ENCODE peak calls at places on chromosome 13, in eight cellular contexts. Z, F, H, S, T, U, X and D are unnamed samples. For H3K4me1, the result is how much of the 10 kb centered on the place peaks cover.

GRCh38 chr13:23722726-23723453 is 152.7 kb downstream of the TNFRSF19 start:
- DNase-seq in H (no peak), U (no peak), S (no peak), X (no peak), T (no peak), Z (no peak), F (no peak), D (no peak)

GRCh38 chr13:23778879-23779278 is 110.3 kb downstream of the MIPEP start:
- DNase-seq in F (no peak), T (no peak), S (no peak), U (no peak), X (no peak), Z (no peak), H (no peak), D (no peak)

GRCh38 chr13:80340643-80341097 is 256 bp downstream of the SPRY2 start:
- DNase-seq in T (no peak), H (no peak), F (peak), U (no peak), Z (no peak), S (peak), X (peak), D (no peak)

GRCh38 chr13:28819748-28820098 is 416 bp upstream of the MTUS2 start:
- DNase-seq in Z (peak), U (peak), F (no peak), H (no peak), X (peak), T (no peak), S (no peak), D (peak)

GRCh38 chr13:37306778-37307544 is 201.5 kb upstream of the CSNK1A1L start:
- DNase-seq in U (no peak), H (peak), T (no peak), F (no peak), Z (no peak), X (no peak), S (no peak), D (no peak)

GRCh38 chr13:94713556-94714182 is 1.3 kb upstream of the SOX21 start:
- DNase-seq in U (peak), T (no peak), H (no peak), X (no peak), Z (no peak), F (no peak), S (no peak), D (no peak)

GRCh38 chr13:98297043-98297442 is 120.0 kb upstream of the RNF113B start:
- DNase-seq in F (no peak), S (no peak), U (no peak), T (no peak), Z (no peak), X (no peak), H (no peak), D (no peak)

GRCh38 chr13:25232937-25233515 is 54.3 kb downstream of the MTMR6 start:
- DNase-seq in Z (peak), S (no peak), F (no peak), X (no peak), H (no peak), U (peak), T (no peak), D (no peak)

GRCh38 chr13:42549555-42549941 is 24.4 kb upstream of the TNFSF11 start:
- DNase-seq in X (no peak), S (no peak), U (no peak), Z (no peak), H (no peak), T (no peak), F (no peak), D (no peak)

GRCh38 chr13:111632906-111633305 is 312.5 kb downstream of the TEX29 start:
- DNase-seq in H (no peak), X (no peak), F (no peak), S (no peak), Z (no peak), T (no peak), U (peak), D (no peak)

GRCh38 chr13:98674968-98675528 is 77.4 kb downstream of the SLC15A1 start:
- DNase-seq in H (no peak), X (no peak), S (no peak), Z (no peak), T (no peak), U (peak), F (no peak), D (no peak)

GRCh38 chr13:110294624-110295023 is 12.3 kb downstream of the COL4A1 start:
- DNase-seq in U (no peak), S (no peak), X (no peak), Z (no peak), T (no peak), H (no peak), F (no peak), D (no peak)
- H3K4me1 ChIP-seq in U (under half), S (under half), X (half or more), Z (under half), T (under half), H (under half), F (under half), D (under half)

GRCh38 chr13:51259359-51259645 is 37.1 kb downstream of the FAM124A start:
- DNase-seq in Z (no peak), X (no peak), U (no peak), S (no peak), T (no peak), H (no peak), F (no peak), D (no peak)

GRCh38 chr13:51252954-51253531 is 30.8 kb downstream of the FAM124A start:
- DNase-seq in H (no peak), Z (peak), F (no peak), S (no peak), U (no peak), X (no peak), T (no peak), D (no peak)

GRCh38 chr13:51258612-51259358 is 36.6 kb downstream of the FAM124A start:
- DNase-seq in T (no peak), F (no peak), Z (peak), U (no peak), H (no peak), S (no peak), X (no peak), D (no peak)

GRCh38 chr13:51257187-51257586 is 35.0 kb downstream of the FAM124A start:
- DNase-seq in H (no peak), X (no peak), F (no peak), T (no peak), S (no peak), Z (no peak), U (peak), D (no peak)

DNA sequence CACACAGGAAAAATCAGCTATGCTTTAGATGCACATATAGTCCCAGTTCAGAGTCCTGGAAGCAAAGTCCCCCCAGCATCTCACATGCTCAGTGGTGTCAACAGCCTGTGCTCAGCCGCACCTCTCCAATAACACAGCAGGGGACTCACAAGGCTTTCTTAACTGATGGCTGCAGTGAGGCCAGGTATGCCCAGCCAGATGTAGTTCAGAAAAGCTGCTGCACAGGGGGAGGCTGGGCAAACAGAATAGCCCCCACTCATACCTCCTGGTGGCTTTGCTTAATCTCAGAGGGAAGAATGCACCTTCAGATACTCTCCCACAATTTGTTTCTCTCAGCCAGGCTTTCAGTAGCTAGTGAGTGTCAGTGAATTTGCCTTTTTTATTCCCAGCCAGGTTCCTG is 33.4 kb downstream of the FAM124A start:
- DNase-seq in S (no peak), F (no peak), U (peak), T (no peak), Z (no peak), X (no peak), H (no peak), D (no peak)
- TF ChIP-seq CTCF in S (no peak), F (no peak), U (no peak), T (no peak), Z (no peak), X (no peak), H (no peak), D (no peak)

DNA sequence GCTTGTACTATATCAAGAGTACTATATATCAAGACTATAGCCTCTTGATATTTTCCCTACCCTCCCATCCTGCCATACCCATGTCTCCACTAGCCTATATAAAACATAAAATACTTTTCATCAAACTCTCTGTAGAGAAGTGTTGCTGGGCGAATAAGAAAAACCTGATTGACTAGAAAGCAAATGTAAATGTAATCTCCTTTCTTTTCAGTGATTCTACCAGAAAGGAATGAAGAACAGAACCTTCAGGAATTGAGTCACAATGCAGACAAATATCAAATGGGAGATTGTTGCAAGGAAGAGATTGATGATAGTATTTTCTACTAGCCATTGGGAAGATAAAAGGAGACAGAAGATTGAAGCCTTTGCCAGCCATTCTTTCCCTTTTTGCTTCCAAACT is 89.2 kb downstream of the KCNRG start:
- DNase-seq in U (peak), Z (no peak), X (no peak), S (no peak), F (no peak), H (no peak), T (no peak), D (no peak)
- H3K4me1 ChIP-seq in U (under half), Z (under half), X (under half), S (under half), F (under half), H (under half), T (under half), D (under half)

DNA sequence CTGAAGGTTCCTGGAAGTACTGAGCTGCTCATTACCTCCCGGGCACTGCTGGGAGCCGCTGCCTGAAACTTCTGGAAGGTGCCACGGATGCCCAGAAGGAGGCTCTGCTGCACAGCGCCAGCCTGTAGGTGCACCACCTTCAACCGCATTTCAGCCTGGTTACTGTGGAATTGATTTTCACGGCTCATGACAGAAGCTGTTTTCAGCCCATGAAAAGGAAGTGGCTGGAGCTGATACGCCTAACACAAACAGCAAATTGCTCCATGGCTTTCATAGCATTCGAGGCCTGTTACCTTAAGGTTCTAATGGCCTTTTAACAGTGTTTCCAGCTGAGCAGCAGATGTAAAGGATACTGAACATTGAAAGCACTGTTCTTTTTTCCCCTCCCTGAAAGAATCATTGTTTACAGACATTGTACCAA is 22.0 kb downstream of the GPC6 start:
- DNase-seq in U (peak), F (no peak), T (no peak), X (no peak), H (no peak), S (peak), Z (peak), D (peak)
- TF ChIP-seq CTCF in U (peak), F (no peak), T (no peak), X (no peak), H (no peak), S (peak), Z (peak), D (peak)